ENCODE peak calls at places on chromosomes 12 and 14, in four cellular contexts. One of them, this sample, is unnamed.

GRCh38 chr12:74980510-74980909 is 229.1 kb downstream of the KCNC2 start:
- DNase-seq in substantia nigra: no peak
- DNase-seq in nucleus accumbens: no peak
- DNase-seq in HCEC 1CT: peak; percentile 32
- DNase-seq in this sample: no peak

GRCh38 chr12:67302162-67302561 is 33.0 kb downstream of the CAND1 start:
- DNase-seq in substantia nigra: no peak
- DNase-seq in HCEC 1CT: no peak
- DNase-seq in nucleus accumbens: no peak
- DNase-seq in this sample: no peak

GRCh38 chr14:36652542-36653201 is 9.0 kb upstream of the PAX9 start:
- DNase-seq in substantia nigra: no peak
- DNase-seq in HCEC 1CT: no peak
- DNase-seq in nucleus accumbens: no peak
- DNase-seq in this sample: no peak

GRCh38 chr12:85278598-85279448 is 1.2 kb upstream of the ALX1 start:
- DNase-seq in nucleus accumbens: no peak
- DNase-seq in substantia nigra: no peak
- DNase-seq in HCEC 1CT: no peak
- DNase-seq in this sample: no peak

GRCh38 chr12:125203145-125203765 is 138.0 kb downstream of the AACS start:
- DNase-seq in HCEC 1CT: no peak
- DNase-seq in nucleus accumbens: no peak
- DNase-seq in substantia nigra: no peak
- DNase-seq in this sample: no peak

GRCh38 chr12:113805201-113805600 is 160.9 kb downstream of the RBM19 start:
- DNase-seq in nucleus accumbens: no peak
- DNase-seq in substantia nigra: no peak
- DNase-seq in HCEC 1CT: no peak
- DNase-seq in this sample: no peak

GRCh38 chr12:83224012-83224411 is 537.3 kb downstream of the TMTC2 start:
- DNase-seq in nucleus accumbens: no peak
- DNase-seq in substantia nigra: no peak
- DNase-seq in HCEC 1CT: no peak
- DNase-seq in this sample: no peak

GRCh38 chr14:64947710-64948611 is 5.4 kb upstream of the GPX2 start:
- DNase-seq in HCEC 1CT: no peak
- DNase-seq in substantia nigra: no peak
- DNase-seq in nucleus accumbens: no peak
- DNase-seq in this sample: no peak

GRCh38 chr12:5556033-5556614 is 124.2 kb downstream of the NTF3 start:
- DNase-seq in nucleus accumbens: no peak
- DNase-seq in HCEC 1CT: no peak
- DNase-seq in substantia nigra: no peak
- DNase-seq in this sample: no peak

GRCh38 chr14:102573591-102574046 is 18.8 kb upstream of the RCOR1 start:
- DNase-seq in substantia nigra: no peak
- DNase-seq in nucleus accumbens: no peak
- DNase-seq in HCEC 1CT: no peak
- DNase-seq in this sample: no peak

GRCh38 chr12:95848575-95849388 is 10.0 kb upstream of the SNRPF start:
- DNase-seq in substantia nigra: no peak
- DNase-seq in nucleus accumbens: no peak
- DNase-seq in HCEC 1CT: peak; percentile 28
- DNase-seq in this sample: no peak

GRCh38 chr14:69363964-69364363 is 34.1 kb downstream of the ERH start:
- DNase-seq in HCEC 1CT: no peak
- DNase-seq in nucleus accumbens: no peak
- DNase-seq in substantia nigra: no peak
- DNase-seq in this sample: no peak

GRCh38 chr12:117060236-117060926 is 38.8 kb downstream of the TESC start:
- DNase-seq in substantia nigra: no peak
- DNase-seq in nucleus accumbens: no peak
- DNase-seq in HCEC 1CT: no peak
- DNase-seq in this sample: no peak

GRCh38 chr12:107331912-107332311 is 238.6 kb upstream of the CRY1 start:
- DNase-seq in HCEC 1CT: no peak
- DNase-seq in substantia nigra: no peak
- DNase-seq in nucleus accumbens: no peak
- DNase-seq in this sample: no peak

GRCh38 chr14:70114621-70115156 is 74.1 kb downstream of the SLC8A3 start:
- DNase-seq in substantia nigra: no peak
- DNase-seq in HCEC 1CT: no peak
- DNase-seq in nucleus accumbens: no peak
- DNase-seq in this sample: no peak

GRCh38 chr12:64392221-64392620 is 1.7 kb upstream of the C12orf56 start:
- DNase-seq in nucleus accumbens: no peak
- DNase-seq in HCEC 1CT: peak; percentile 41
- DNase-seq in substantia nigra: no peak
- DNase-seq in this sample: no peak

GRCh38 chr12:124323771-124324530 is 29.1 kb downstream of the RFLNA start:
- DNase-seq in HCEC 1CT: no peak
- DNase-seq in nucleus accumbens: no peak
- DNase-seq in substantia nigra: no peak
- DNase-seq in this sample: no peak

GRCh38 chr12:15801770-15802393 is 12.7 kb upstream of the EPS8 start:
- DNase-seq in substantia nigra: no peak
- DNase-seq in HCEC 1CT: no peak
- DNase-seq in nucleus accumbens: no peak
- DNase-seq in this sample: no peak

GRCh38 chr12:116366456-116366776 is 88.9 kb upstream of the MED13L start:
- DNase-seq in substantia nigra: no peak
- DNase-seq in HCEC 1CT: no peak
- DNase-seq in nucleus accumbens: no peak
- DNase-seq in this sample: no peak

This sample was measured in AG04449.